ENCODE peak calls at places on chromosomes 6 and 20, in ten cellular contexts. One of them, this sample, is unnamed.

GRCh38 chr6:99905209-99906106 is 88.6 kb downstream of the MCHR2 start:
- DNase-seq in endothelial cell: peak
- DNase-seq in colonic mucosa: no peak
- DNase-seq in WERI-Rb-1: peak
- DNase-seq in progenitor cell of endocrine pancreas: no peak
- DNase-seq in IMR-90: peak
- DNase-seq in type B pancreatic cell: no peak
- DNase-seq in BJ: peak
- DNase-seq in Peyer's patch: no peak
- DNase-seq in PC-3: peak
- DNase-seq in this sample: no peak

GRCh38 chr6:14784596-14785360 is 461.1 kb upstream of the JARID2 start:
- DNase-seq in IMR-90: no peak
- DNase-seq in WERI-Rb-1: no peak
- DNase-seq in progenitor cell of endocrine pancreas: no peak
- DNase-seq in endothelial cell: no peak
- DNase-seq in colonic mucosa: no peak
- DNase-seq in BJ: no peak
- DNase-seq in PC-3: no peak
- DNase-seq in Peyer's patch: no peak
- DNase-seq in type B pancreatic cell: no peak
- DNase-seq in this sample: peak

GRCh38 chr6:159640722-159641482 is 52.1 kb downstream of the SOD2 start:
- DNase-seq in Peyer's patch: no peak
- DNase-seq in BJ: no peak
- DNase-seq in PC-3: no peak
- DNase-seq in WERI-Rb-1: no peak
- DNase-seq in type B pancreatic cell: no peak
- DNase-seq in IMR-90: no peak
- DNase-seq in endothelial cell: no peak
- DNase-seq in progenitor cell of endocrine pancreas: no peak
- DNase-seq in colonic mucosa: no peak
- DNase-seq in this sample: no peak

GRCh38 chr6:3138341-3138740 is 19.0 kb downstream of the TUBB2A start:
- DNase-seq in progenitor cell of endocrine pancreas: no peak
- DNase-seq in type B pancreatic cell: no peak
- DNase-seq in Peyer's patch: no peak
- DNase-seq in WERI-Rb-1: no peak
- DNase-seq in IMR-90: no peak
- DNase-seq in PC-3: peak
- DNase-seq in colonic mucosa: no peak
- DNase-seq in BJ: no peak
- DNase-seq in endothelial cell: no peak
- DNase-seq in this sample: no peak

GRCh38 chr20:61055642-61056041 is 196.4 kb upstream of the CDH4 start:
- DNase-seq in BJ: no peak
- DNase-seq in endothelial cell: no peak
- DNase-seq in type B pancreatic cell: no peak
- DNase-seq in Peyer's patch: no peak
- DNase-seq in PC-3: no peak
- DNase-seq in progenitor cell of endocrine pancreas: no peak
- DNase-seq in colonic mucosa: no peak
- DNase-seq in WERI-Rb-1: no peak
- DNase-seq in IMR-90: no peak
- DNase-seq in this sample: no peak

GRCh38 chr20:39903806-39904205 is 785.2 kb downstream of the MAFB start:
- DNase-seq in PC-3: no peak
- DNase-seq in Peyer's patch: no peak
- DNase-seq in IMR-90: no peak
- DNase-seq in BJ: no peak
- DNase-seq in colonic mucosa: no peak
- DNase-seq in WERI-Rb-1: no peak
- DNase-seq in type B pancreatic cell: no peak
- DNase-seq in progenitor cell of endocrine pancreas: no peak
- DNase-seq in endothelial cell: no peak
- DNase-seq in this sample: no peak

GRCh38 chr6:131602913-131603312 is 25.1 kb downstream of the MED23 start:
- DNase-seq in PC-3: peak
- DNase-seq in type B pancreatic cell: no peak
- DNase-seq in Peyer's patch: no peak
- DNase-seq in WERI-Rb-1: no peak
- DNase-seq in colonic mucosa: no peak
- DNase-seq in IMR-90: peak
- DNase-seq in BJ: peak
- DNase-seq in endothelial cell: no peak
- DNase-seq in progenitor cell of endocrine pancreas: no peak
- DNase-seq in this sample: no peak

GRCh38 chr20:3156811-3157619 is 2.6 kb downstream of the FASTKD5 start:
- DNase-seq in progenitor cell of endocrine pancreas: no peak
- DNase-seq in endothelial cell: no peak
- DNase-seq in BJ: no peak
- DNase-seq in Peyer's patch: no peak
- DNase-seq in WERI-Rb-1: no peak
- DNase-seq in PC-3: no peak
- DNase-seq in type B pancreatic cell: no peak
- DNase-seq in colonic mucosa: no peak
- DNase-seq in IMR-90: peak
- DNase-seq in this sample: no peak

GRCh38 chr6:170166511-170167122 is 124.3 kb downstream of the DLL1 start:
- DNase-seq in progenitor cell of endocrine pancreas: no peak
- DNase-seq in WERI-Rb-1: no peak
- DNase-seq in colonic mucosa: no peak
- DNase-seq in Peyer's patch: peak
- DNase-seq in endothelial cell: no peak
- DNase-seq in BJ: no peak
- DNase-seq in type B pancreatic cell: no peak
- DNase-seq in IMR-90: no peak
- DNase-seq in PC-3: no peak
- DNase-seq in this sample: no peak

GRCh38 chr6:163415620-163416379 is 1.3 kb downstream of the QKI start:
- DNase-seq in WERI-Rb-1: no peak
- DNase-seq in BJ: no peak
- DNase-seq in IMR-90: peak
- DNase-seq in progenitor cell of endocrine pancreas: no peak
- DNase-seq in Peyer's patch: no peak
- DNase-seq in colonic mucosa: no peak
- DNase-seq in PC-3: peak
- DNase-seq in endothelial cell: peak
- DNase-seq in type B pancreatic cell: no peak
- DNase-seq in this sample: no peak

GRCh38 chr6:114342826-114343781 is at the start of gene HS3ST5:
- DNase-seq in WERI-Rb-1: peak
- DNase-seq in BJ: no peak
- DNase-seq in colonic mucosa: peak
- DNase-seq in PC-3: peak
- DNase-seq in Peyer's patch: peak
- DNase-seq in type B pancreatic cell: peak
- DNase-seq in IMR-90: peak
- DNase-seq in progenitor cell of endocrine pancreas: peak
- DNase-seq in endothelial cell: peak
- DNase-seq in this sample: peak

GRCh38 chr6:126529605-126530004 is 189.7 kb downstream of the CENPW start:
- DNase-seq in type B pancreatic cell: no peak
- DNase-seq in endothelial cell: no peak
- DNase-seq in colonic mucosa: no peak
- DNase-seq in WERI-Rb-1: no peak
- DNase-seq in PC-3: no peak
- DNase-seq in progenitor cell of endocrine pancreas: no peak
- DNase-seq in IMR-90: no peak
- DNase-seq in Peyer's patch: no peak
- DNase-seq in BJ: no peak
- DNase-seq in this sample: no peak
- TF ChIP-seq CTCF in type B pancreatic cell: no peak
- TF ChIP-seq CTCF in endothelial cell: no peak
- TF ChIP-seq CTCF in colonic mucosa: no peak
- TF ChIP-seq CTCF in WERI-Rb-1: no peak
- TF ChIP-seq CTCF in PC-3: no peak
- TF ChIP-seq CTCF in progenitor cell of endocrine pancreas: no peak
- TF ChIP-seq CTCF in IMR-90: no peak
- TF ChIP-seq CTCF in Peyer's patch: peak
- TF ChIP-seq CTCF in BJ: no peak
- TF ChIP-seq CTCF in this sample: no peak

GRCh38 chr20:24953204-24953565 is 4.1 kb downstream of the CST7 start:
- DNase-seq in WERI-Rb-1: no peak
- DNase-seq in PC-3: no peak
- DNase-seq in progenitor cell of endocrine pancreas: no peak
- DNase-seq in IMR-90: no peak
- DNase-seq in type B pancreatic cell: no peak
- DNase-seq in endothelial cell: no peak
- DNase-seq in colonic mucosa: peak
- DNase-seq in Peyer's patch: no peak
- DNase-seq in BJ: no peak
- DNase-seq in this sample: no peak
- TF ChIP-seq CTCF in WERI-Rb-1: no peak
- TF ChIP-seq CTCF in PC-3: no peak
- TF ChIP-seq CTCF in progenitor cell of endocrine pancreas: no peak
- TF ChIP-seq CTCF in IMR-90: no peak
- TF ChIP-seq CTCF in type B pancreatic cell: no peak
- TF ChIP-seq CTCF in endothelial cell: no peak
- TF ChIP-seq CTCF in colonic mucosa: no peak
- TF ChIP-seq CTCF in Peyer's patch: no peak
- TF ChIP-seq CTCF in BJ: no peak
- TF ChIP-seq CTCF in this sample: no peak

DNA sequence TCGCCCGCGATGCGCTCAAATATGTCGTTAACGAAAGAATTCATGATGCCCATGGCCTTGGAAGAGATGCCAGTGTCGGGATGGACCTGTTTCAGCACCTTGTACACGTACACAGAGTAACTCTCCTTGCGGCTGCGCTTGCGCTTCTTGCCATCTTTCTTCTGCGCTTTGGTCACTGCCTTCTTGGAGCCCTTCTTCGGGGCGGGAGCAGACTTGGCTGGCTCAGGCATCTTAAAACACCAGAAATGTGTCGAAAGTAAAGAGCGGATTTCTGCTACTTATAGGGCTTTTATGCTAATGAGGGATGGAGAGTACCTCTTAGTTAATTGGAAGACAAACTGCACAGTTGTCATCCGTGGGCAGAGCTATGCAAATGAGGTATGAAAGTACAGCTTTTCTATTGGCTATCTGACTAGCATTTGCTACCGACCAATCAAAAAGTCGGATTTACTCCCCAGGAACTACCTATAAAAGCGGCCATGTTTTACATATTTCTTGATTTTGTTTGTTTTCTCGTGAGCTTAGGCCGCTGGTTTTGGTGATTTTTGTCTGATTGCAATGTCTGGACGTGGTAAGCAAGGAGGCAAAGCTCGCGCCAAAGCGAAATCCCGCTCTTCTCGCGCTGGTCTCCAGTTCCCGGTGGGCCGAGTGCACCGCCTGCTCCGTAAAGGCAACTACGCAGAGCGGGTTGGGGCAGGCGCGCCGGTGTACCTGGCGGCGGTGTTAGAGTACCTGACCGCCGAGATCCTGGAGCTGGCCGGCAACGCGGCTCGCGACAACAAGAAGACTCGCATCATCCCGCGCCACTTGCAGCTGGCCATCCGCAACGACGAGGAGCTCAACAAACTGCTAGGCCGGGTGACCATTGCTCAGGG is 36.7 kb downstream of the HFE start:
- DNase-seq in Peyer's patch: peak
- DNase-seq in IMR-90: peak
- DNase-seq in endothelial cell: peak
- DNase-seq in colonic mucosa: peak
- DNase-seq in WERI-Rb-1: peak
- DNase-seq in type B pancreatic cell: peak
- DNase-seq in BJ: peak
- DNase-seq in PC-3: peak
- DNase-seq in progenitor cell of endocrine pancreas: peak
- DNase-seq in this sample: peak
- TF ChIP-seq CTCF in Peyer's patch: no peak
- TF ChIP-seq CTCF in IMR-90: no peak
- TF ChIP-seq CTCF in endothelial cell: no peak
- TF ChIP-seq CTCF in colonic mucosa: no peak
- TF ChIP-seq CTCF in WERI-Rb-1: peak
- TF ChIP-seq CTCF in type B pancreatic cell: no peak
- TF ChIP-seq CTCF in BJ: no peak
- TF ChIP-seq CTCF in PC-3: no peak
- TF ChIP-seq CTCF in progenitor cell of endocrine pancreas: no peak
- TF ChIP-seq CTCF in this sample: no peak

GRCh38 chr20:18288748-18289705 is 700 bp downstream of the ZNF133 start:
- DNase-seq in IMR-90: peak
- DNase-seq in PC-3: no peak
- DNase-seq in progenitor cell of endocrine pancreas: no peak
- DNase-seq in Peyer's patch: no peak
- DNase-seq in type B pancreatic cell: no peak
- DNase-seq in colonic mucosa: no peak
- DNase-seq in BJ: no peak
- DNase-seq in endothelial cell: no peak
- DNase-seq in WERI-Rb-1: no peak
- DNase-seq in this sample: no peak

GRCh38 chr20:18284805-18285533 is 3.4 kb upstream of the ZNF133 start:
- DNase-seq in endothelial cell: no peak
- DNase-seq in BJ: no peak
- DNase-seq in IMR-90: peak
- DNase-seq in progenitor cell of endocrine pancreas: no peak
- DNase-seq in colonic mucosa: no peak
- DNase-seq in PC-3: no peak
- DNase-seq in type B pancreatic cell: no peak
- DNase-seq in Peyer's patch: no peak
- DNase-seq in WERI-Rb-1: no peak
- DNase-seq in this sample: no peak

GRCh38 chr20:18287546-18287914 is 797 bp upstream of the ZNF133 start:
- DNase-seq in Peyer's patch: no peak
- DNase-seq in colonic mucosa: no peak
- DNase-seq in IMR-90: no peak
- DNase-seq in progenitor cell of endocrine pancreas: no peak
- DNase-seq in BJ: no peak
- DNase-seq in endothelial cell: no peak
- DNase-seq in WERI-Rb-1: peak
- DNase-seq in type B pancreatic cell: no peak
- DNase-seq in PC-3: no peak
- DNase-seq in this sample: no peak

DNA sequence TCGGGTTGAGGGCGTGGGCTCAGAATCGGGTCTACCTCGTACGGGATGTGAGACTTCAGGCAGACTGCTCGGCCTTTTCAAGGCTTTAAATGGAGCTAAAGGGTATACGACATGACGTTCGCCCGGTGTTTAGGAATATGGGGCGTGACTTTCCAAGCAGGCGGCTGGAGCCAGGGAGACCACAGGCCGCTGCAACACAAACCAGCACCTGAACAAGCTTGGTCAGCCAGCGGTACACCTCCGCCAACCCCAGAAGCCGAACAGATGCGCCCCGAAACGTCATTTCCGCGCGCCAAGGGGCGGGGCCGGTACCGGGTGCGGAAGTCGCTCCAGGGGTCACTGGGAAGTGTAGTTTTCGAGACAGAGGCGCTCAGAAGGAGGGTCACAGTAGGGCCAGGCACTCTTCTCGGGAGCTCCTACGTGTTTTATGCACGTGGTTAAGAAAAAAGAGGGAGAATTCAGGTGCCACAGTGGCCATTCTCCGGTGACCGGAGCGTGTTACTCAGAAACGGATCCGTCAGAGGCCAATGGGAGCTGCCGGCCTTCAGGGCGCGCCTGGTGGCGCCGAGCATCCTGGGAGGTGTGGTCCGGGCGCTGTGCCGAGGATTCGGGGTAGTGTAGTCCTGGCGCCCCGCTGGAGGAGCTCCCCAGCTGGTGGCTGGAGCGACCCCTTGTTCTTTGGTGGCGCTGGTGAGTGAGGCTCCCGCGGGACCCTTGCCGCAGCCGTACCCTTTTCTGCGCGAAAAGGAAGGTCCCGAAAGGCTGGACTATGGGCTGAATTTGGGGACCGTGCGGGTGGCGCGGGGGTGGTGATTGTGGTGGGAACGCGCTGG is at the start of gene ZNF133:
- DNase-seq in IMR-90: peak
- DNase-seq in colonic mucosa: peak
- DNase-seq in PC-3: peak
- DNase-seq in WERI-Rb-1: peak
- DNase-seq in Peyer's patch: peak
- DNase-seq in progenitor cell of endocrine pancreas: peak
- DNase-seq in BJ: peak
- DNase-seq in type B pancreatic cell: peak
- DNase-seq in endothelial cell: peak
- DNase-seq in this sample: peak
- TF ChIP-seq CTCF in IMR-90: no peak
- TF ChIP-seq CTCF in colonic mucosa: no peak
- TF ChIP-seq CTCF in PC-3: peak
- TF ChIP-seq CTCF in WERI-Rb-1: peak
- TF ChIP-seq CTCF in Peyer's patch: no peak
- TF ChIP-seq CTCF in progenitor cell of endocrine pancreas: peak
- TF ChIP-seq CTCF in BJ: peak
- TF ChIP-seq CTCF in type B pancreatic cell: peak
- TF ChIP-seq CTCF in endothelial cell: no peak
- TF ChIP-seq CTCF in this sample: no peak

This sample was measured in neural crest cell.